ENCODE peak calls at places on chromosomes 6 and 20, in six cellular contexts. X is endothelial cell of umbilical vein, D is H1, H is BE2C, Z is H9, R is heart right ventricle. F is an unnamed sample.

GRCh38 chr6:12008366-12009179 is 3.5 kb upstream of the HIVEP1 start:
- DNase-seq in X (peak; percentile 69), D (no peak), H (peak; percentile 87), Z (peak; percentile 80), R (peak; percentile 89), F (peak; percentile 95)

GRCh38 chr6:39223535-39223934 is 5.7 kb downstream of the KCNK5 start:
- DNase-seq in X (no peak), D (no peak), H (no peak), Z (peak; percentile 12), R (no peak), F (no peak)

GRCh38 chr6:67653561-67653960 is 981.5 kb upstream of the ADGRB3 start:
- DNase-seq in X (no peak), D (no peak), H (no peak), Z (no peak), R (no peak), F (no peak)

GRCh38 chr6:47651505-47651944 is 46.9 kb upstream of the ADGRF4 start:
- DNase-seq in X (peak; percentile 86), D (no peak), H (no peak), Z (no peak), R (no peak), F (no peak)

GRCh38 chr20:9852566-9852965 is 13.7 kb upstream of the PAK5 start:
- DNase-seq in X (no peak), D (no peak), H (no peak), Z (no peak), R (no peak), F (no peak)

GRCh38 chr6:96925290-96925687 is 761 bp downstream of the KLHL32 start:
- DNase-seq in X (no peak), D (no peak), H (no peak), Z (no peak), R (no peak), F (no peak)

GRCh38 chr6:151330130-151330715 is 61.1 kb downstream of the ZBTB2 start:
- DNase-seq in X (no peak), D (no peak), H (no peak), Z (no peak), R (no peak), F (no peak)

GRCh38 chr6:119002069-119002468 is 67.1 kb upstream of the MCM9 start:
- DNase-seq in X (no peak), D (no peak), H (no peak), Z (no peak), R (no peak), F (no peak)

GRCh38 chr20:21719592-21720214 is 14.2 kb downstream of the PAX1 start:
- DNase-seq in X (peak; percentile 67), D (no peak), H (peak; percentile 60), Z (no peak), R (no peak), F (no peak)

GRCh38 chr6:28771401-28772267 is 152.2 kb downstream of the TRIM27 start:
- DNase-seq in X (no peak), D (no peak), H (peak; percentile 43), Z (peak; percentile 82), R (no peak), F (no peak)

GRCh38 chr6:157535354-157536217 is 154.6 kb downstream of the ZDHHC14 start:
- DNase-seq in X (peak; percentile 96), D (no peak), H (no peak), Z (no peak), R (no peak), F (no peak)

GRCh38 chr20:10541668-10542411 is 106.7 kb downstream of the SLX4IP start:
- DNase-seq in X (peak; percentile 44), D (no peak), H (no peak), Z (no peak), R (no peak), F (no peak)

GRCh38 chr6:47202638-47203037 is 107.1 kb downstream of the TNFRSF21 start:
- DNase-seq in X (no peak), D (no peak), H (no peak), Z (no peak), R (no peak), F (no peak)

GRCh38 chr6:91366781-91367180 is 779.9 kb upstream of the MAP3K7 start:
- DNase-seq in X (no peak), D (no peak), H (no peak), Z (no peak), R (no peak), F (no peak)

GRCh38 chr20:62063601-62063980 is 2.1 kb downstream of the TAF4 start:
- DNase-seq in X (no peak), D (no peak), H (peak; percentile 66), Z (peak; percentile 57), R (no peak), F (no peak)

GRCh38 chr6:109687271-109687721 is 3.7 kb downstream of the AK9 start:
- DNase-seq in X (peak; percentile 34), D (no peak), H (no peak), Z (no peak), R (no peak), F (no peak)

GRCh38 chr20:49693435-49694171 is 20.1 kb downstream of the B4GALT5 start:
- DNase-seq in X (no peak), D (no peak), H (no peak), Z (no peak), R (no peak), F (no peak)

GRCh38 chr6:43856005-43856765 is 86.2 kb downstream of the VEGFA start:
- DNase-seq in X (peak; percentile 8), D (no peak), H (peak; percentile 53), Z (peak; percentile 66), R (peak; percentile 30), F (peak; percentile 79)
- TF ChIP-seq CTCF in X (peak; percentile 33), D (peak; percentile 42), H (peak; percentile 63), Z (peak; percentile 61), R (peak; percentile 49), F (peak; percentile 65)

GRCh38 chr6:60671369-60671768 is 1614.7 kb downstream of the KHDRBS2 start:
- DNase-seq in X (no peak), D (no peak), H (no peak), Z (no peak), R (no peak), F (no peak)
- H3K9me3 ChIP-seq in X (peaks cover 6% of the 10 kb centered on the region), D (peaks cover 3% of the 10 kb centered on the region), H (no peaks in the 10 kb centered on the region), Z (no peaks in the 10 kb centered on the region), R (peaks cover 63% of the 10 kb centered on the region), F (no peaks in the 10 kb centered on the region)

DNA sequence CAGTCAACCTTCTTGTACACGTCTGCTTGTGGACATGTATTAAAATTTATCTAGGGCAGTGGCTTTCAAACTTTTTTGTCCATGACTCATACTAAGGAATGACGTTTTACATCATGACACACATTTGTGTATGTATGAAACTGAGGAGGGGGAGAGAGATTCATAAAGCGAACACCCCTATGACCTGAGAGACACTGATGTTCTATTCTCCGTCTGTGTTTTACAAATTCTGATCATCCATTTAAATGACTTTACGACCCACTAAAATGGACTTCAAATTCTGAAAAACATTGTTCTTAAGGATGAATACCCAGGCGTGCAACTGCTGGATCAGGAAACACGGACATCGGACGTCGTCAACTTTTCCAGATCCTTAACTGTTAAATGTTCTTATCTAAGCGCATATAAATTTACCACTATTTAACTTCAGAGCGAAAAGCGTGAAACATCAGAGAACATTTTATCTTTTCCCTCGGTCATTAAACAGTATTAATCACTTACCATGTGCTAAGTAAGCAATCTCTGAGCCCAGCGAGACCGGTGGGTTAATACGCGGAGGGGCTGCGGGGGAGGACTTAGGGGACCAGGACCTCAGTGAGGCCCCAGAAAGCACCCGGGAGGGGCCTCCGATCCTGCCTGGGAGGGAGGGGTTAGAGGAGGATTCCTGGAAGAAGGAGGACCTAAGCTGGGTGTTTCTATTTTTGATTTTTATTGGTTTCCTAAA is 1.2 kb downstream of the PLAGL1 start:
- DNase-seq in X (peak; percentile 67), D (no peak), H (no peak), Z (no peak), R (no peak), F (no peak)
- H3K27me3 ChIP-seq in X (peaks cover 4% of the 10 kb centered on the region), D (peaks cover 45% of the 10 kb centered on the region), H (peaks cover 30% of the 10 kb centered on the region), Z (peaks cover 23% of the 10 kb centered on the region), R (no peaks in the 10 kb centered on the region), F (no peaks in the 10 kb centered on the region)

DNA sequence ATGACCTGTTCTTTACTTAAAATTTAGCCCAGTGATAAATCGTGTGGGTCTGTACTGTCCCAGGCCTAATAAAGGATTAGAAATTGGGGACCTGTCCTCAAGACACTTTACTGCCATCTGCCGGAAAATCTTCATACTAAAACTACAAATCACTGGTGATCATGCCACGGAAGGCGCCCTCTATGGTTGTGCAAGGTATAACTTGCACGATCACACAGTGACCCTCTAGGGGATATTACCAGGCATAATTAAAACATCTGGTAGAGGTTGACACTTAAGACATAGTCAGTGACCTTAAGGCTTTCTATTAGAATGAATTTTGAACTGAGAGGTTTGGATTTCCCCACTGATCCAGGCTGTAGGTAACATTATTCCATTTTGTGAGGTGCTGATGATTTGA is 172.6 kb downstream of the BMP2 start:
- DNase-seq in X (no peak), D (peak; percentile 10), H (peak; percentile 23), Z (peak; percentile 64), R (no peak), F (no peak)
- TF ChIP-seq CTCF in X (peak; percentile 11), D (peak; percentile 99), H (peak; percentile 45), Z (peak; percentile 91), R (peak; percentile 8), F (no peak)

DNA sequence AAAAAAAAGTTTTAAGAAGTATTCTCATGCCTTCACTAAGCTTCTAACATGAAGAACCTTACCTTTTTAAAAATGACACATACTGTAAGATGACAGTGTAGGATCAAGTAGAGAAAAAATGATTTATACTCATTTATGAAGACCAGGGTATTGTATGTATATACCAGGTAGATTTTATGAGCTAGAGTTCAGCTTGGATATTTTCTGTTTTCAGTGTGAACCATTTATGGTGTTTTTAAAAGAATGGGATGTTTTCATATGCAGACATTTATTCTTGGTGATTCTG is 24.4 kb downstream of the DUSP22 start:
- DNase-seq in X (no peak), D (no peak), H (no peak), Z (no peak), R (no peak), F (no peak)
- H3K9me3 ChIP-seq in X (no peaks in the 10 kb centered on the region), D (peaks cover 32% of the 10 kb centered on the region), H (peaks cover 6% of the 10 kb centered on the region), Z (peaks cover 80% of the 10 kb centered on the region), R (no peaks in the 10 kb centered on the region), F (no peaks in the 10 kb centered on the region)

DNA sequence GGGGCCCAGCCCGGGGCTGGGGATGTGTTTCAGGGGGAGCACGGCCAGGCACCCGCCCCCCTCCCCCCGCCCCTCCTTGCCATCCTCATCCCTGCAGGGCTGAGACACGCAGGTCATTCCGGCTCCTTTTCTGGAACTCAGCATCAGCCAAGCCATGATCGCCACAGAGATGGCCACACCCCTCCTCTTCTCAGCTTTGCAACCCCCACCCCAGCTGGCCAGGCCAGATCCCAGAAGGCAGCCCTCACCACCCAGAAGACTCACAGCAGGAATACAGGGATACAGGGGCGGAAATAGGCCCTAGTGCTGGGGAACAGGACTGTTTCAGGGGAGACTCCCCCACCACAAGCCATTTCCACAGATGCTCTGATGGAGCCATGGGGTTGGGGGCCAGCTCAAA is 33.5 kb downstream of the YTHDF1 start:
- DNase-seq in X (no peak), D (no peak), H (no peak), Z (no peak), R (no peak), F (no peak)
- H3K27me3 ChIP-seq in X (peaks cover 16% of the 10 kb centered on the region), D (peaks cover 10% of the 10 kb centered on the region), H (peaks cover 19% of the 10 kb centered on the region), Z (peaks cover 2% of the 10 kb centered on the region), R (peaks cover 29% of the 10 kb centered on the region), F (no peaks in the 10 kb centered on the region)

GRCh38 chr20:33137195-33137594 is 30.8 kb upstream of the BPIFA2 start:
- DNase-seq in X (no peak), D (no peak), H (no peak), Z (no peak), R (no peak), F (no peak)
- TF ChIP-seq CTCF in X (no peak), D (no peak), H (no peak), Z (no peak), R (no peak), F (no peak)

F was measured in right lobe of liver.